ENCODE peak calls at places on chromosomes 13 and 19, in seven cellular contexts. P is HEK293T; B is NCI-H1105; I is EL; G is T-helper 2 cell; U is activated naive CD4-positive, alpha-beta T cell treated with Interleukin-2 at 50 U/mL for 16 hours; V is ELF-1. H is an unnamed sample.

GRCh38 chr13:50392977-50393376 is 377.7 kb downstream of the KCNRG start:
- DNase-seq in P (no peak), B (no peak), I (no peak), G (no peak), U (no peak), V (no peak), H (no peak)

GRCh38 chr13:91459485-91459884 is 61.1 kb downstream of the GPC5 start:
- DNase-seq in P (no peak), B (no peak), I (no peak), G (no peak), U (no peak), V (no peak), H (no peak)

GRCh38 chr13:33446821-33447481 is 161.4 kb upstream of the STARD13 start:
- DNase-seq in P (no peak), B (no peak), I (no peak), G (no peak), U (no peak), V (peak; percentile 18), H (no peak)

GRCh38 chr19:17246681-17247425 is 1.1 kb upstream of the NR2F6 start:
- DNase-seq in P (no peak), B (no peak), I (peak; percentile 45), G (no peak), U (no peak), V (peak; percentile 88), H (peak; percentile 73)

GRCh38 chr19:10725415-10725814 is 7.5 kb downstream of the DNM2 start:
- DNase-seq in P (no peak), B (no peak), I (no peak), G (no peak), U (no peak), V (no peak), H (no peak)

GRCh38 chr19:20038358-20039202 is 725 bp downstream of the ZNF682 start:
- DNase-seq in P (no peak), B (no peak), I (no peak), G (no peak), U (no peak), V (no peak), H (no peak)

GRCh38 chr19:17255150-17255621 is 9.4 kb downstream of the USHBP1 start:
- DNase-seq in P (no peak), B (no peak), I (no peak), G (no peak), U (no peak), V (peak; percentile 39), H (no peak)

GRCh38 chr19:11649941-11650340 is 52.7 kb downstream of the ZNF627 start:
- DNase-seq in P (no peak), B (no peak), I (no peak), G (no peak), U (no peak), V (no peak), H (no peak)

GRCh38 chr13:83019986-83020385 is 862.3 kb downstream of the SLITRK1 start:
- DNase-seq in P (no peak), B (no peak), I (no peak), G (no peak), U (no peak), V (no peak), H (no peak)

GRCh38 chr13:44713793-44714469 is 137.8 kb upstream of the TSC22D1 start:
- DNase-seq in P (no peak), B (no peak), I (peak; percentile 98), G (no peak), U (no peak), V (peak; percentile 89), H (no peak)

GRCh38 chr13:110471833-110472162 is 89.7 kb downstream of the RAB20 start:
- DNase-seq in P (no peak), B (no peak), I (peak; percentile 27), G (no peak), U (no peak), V (no peak), H (no peak)

GRCh38 chr13:95643471-95643813 is 1.1 kb downstream of the DZIP1 start:
- DNase-seq in P (peak; percentile 10), B (peak; percentile 4), I (peak; percentile 53), G (no peak), U (no peak), V (peak; percentile 46), H (peak; percentile 41)

GRCh38 chr19:41588497-41589209 is 12.7 kb downstream of the CEACAM21 start:
- DNase-seq in P (peak; percentile 34), B (no peak), I (peak; percentile 8), G (no peak), U (no peak), V (no peak), H (no peak)

H was measured in BE2C.